ENCODE peak calls at places on chromosome X, in seven cellular contexts. O is cardiac fibroblast, K is T-helper 9 cell, L is anterior cingulate cortex, B is thoracic aorta, W is astrocyte of the cerebellum, Z is M059J. R is an unnamed sample.

GRCh38 chrX:49812177-49812576 is 16.9 kb upstream of the PAGE4 start:
- DNase-seq in K (no peak), W (no peak), L (no peak), Z (no peak), B (no peak), O (no peak), R (no peak)

GRCh38 chrX:93932471-93933220 is 258.6 kb downstream of the FAM133A start:
- DNase-seq in L (no peak), B (no peak), W (no peak), Z (no peak), K (no peak), O (no peak), R (no peak)

GRCh38 chrX:15512401-15512965 is 11.9 kb downstream of the BMX start:
- DNase-seq in W (no peak), B (no peak), O (peak; percentile 32), L (no peak), K (no peak), Z (peak; percentile 54), R (no peak)

GRCh38 chrX:39527045-39527444 is 570.7 kb downstream of the BCOR start:
- DNase-seq in Z (peak; percentile 7), L (no peak), W (peak; percentile 13), O (peak; percentile 61), K (no peak), B (no peak), R (no peak)

GRCh38 chrX:10952619-10953018 is 158.5 kb upstream of the HCCS start:
- DNase-seq in K (no peak), O (peak; percentile 31), Z (no peak), L (no peak), B (no peak), W (no peak), R (no peak)

GRCh38 chrX:110284159-110284558 is 33.7 kb downstream of the AMMECR1 start:
- DNase-seq in W (peak; percentile 50), L (no peak), K (no peak), B (no peak), Z (peak; percentile 96), O (peak; percentile 92), R (no peak)

GRCh38 chrX:45683914-45684313 is 483.2 kb upstream of the DIPK2B start:
- DNase-seq in O (no peak), L (no peak), W (no peak), Z (no peak), B (no peak), K (no peak), R (no peak)

GRCh38 chrX:46573331-46573895 is at the start of gene CHST7:
- DNase-seq in Z (peak; percentile 74), L (peak; percentile 12), W (no peak), O (peak; percentile 68), K (peak; percentile 46), B (peak; percentile 6), R (peak; percentile 18)

GRCh38 chrX:73390628-73391567 is 56.0 kb upstream of the CDX4 start:
- DNase-seq in W (no peak), B (no peak), K (no peak), Z (no peak), O (no peak), L (no peak), R (no peak)

GRCh38 chrX:9475984-9476383 is 11.1 kb downstream of the TBL1X start:
- DNase-seq in O (no peak), W (no peak), L (no peak), B (no peak), Z (no peak), K (no peak), R (no peak)

GRCh38 chrX:55758033-55758432 is 40.5 kb downstream of the RRAGB start:
- DNase-seq in O (peak; percentile 23), L (no peak), Z (no peak), B (no peak), W (no peak), K (no peak), R (no peak)

GRCh38 chrX:154809939-154810665 is 4.8 kb upstream of the MPP1 start:
- DNase-seq in W (no peak), K (no peak), L (no peak), O (no peak), B (no peak), Z (peak; percentile 53), R (no peak)

R was measured in amygdala.